ENCODE peak calls at places on chromosomes 1 and 21, in ten cellular contexts. Y is choroid plexus epithelial cell; U is Ammon's horn; B is AG04450; T is left colon; R is NCI-H1092; G is H9; H is lower lobe of right lung; J is Right ventricle myocardium superior; P is activated T-cell treated with anti-CD3 and anti-CD28 coated beads, Interleukin-2, amount 50 U/mL, for 24 hours. D is an unnamed sample.

GRCh38 chr1:35838693-35839245 is 31.0 kb downstream of the AGO4 start:
- DNase-seq in Y (peak; percentile 18), U (no peak), B (no peak), T (no peak), R (no peak), G (no peak), H (no peak), J (no peak), P (no peak), D (no peak)

GRCh38 chr1:185046639-185047038 is 1.3 kb downstream of the RNF2 start:
- DNase-seq in Y (no peak), U (no peak), B (no peak), T (no peak), R (no peak), G (no peak), H (no peak), J (no peak), P (no peak), D (no peak)

GRCh38 chr1:42962641-42963377 is 4.1 kb upstream of the SLC2A1 start:
- DNase-seq in Y (no peak), U (no peak), B (no peak), T (peak; percentile 67), R (peak; percentile 41), G (peak; percentile 96), H (no peak), J (no peak), P (no peak), D (no peak)

GRCh38 chr1:32494196-32494595 is 29.3 kb downstream of the ZBTB8B start:
- DNase-seq in Y (peak; percentile 34), U (no peak), B (no peak), T (no peak), R (no peak), G (no peak), H (no peak), J (no peak), P (no peak), D (no peak)

GRCh38 chr1:232891656-232892317 is 58.6 kb upstream of the NTPCR start:
- DNase-seq in Y (peak; percentile 69), U (no peak), B (no peak), T (no peak), R (no peak), G (no peak), H (no peak), J (no peak), P (no peak), D (no peak)

GRCh38 chr1:151715726-151716404 is 738 bp downstream of the CELF3 start:
- DNase-seq in Y (no peak), U (no peak), B (no peak), T (no peak), R (peak; percentile 74), G (peak; percentile 78), H (no peak), J (no peak), P (no peak), D (no peak)

GRCh38 chr1:153513666-153514065 is 22.1 kb downstream of the S100A6 start:
- DNase-seq in Y (no peak), U (no peak), B (no peak), T (no peak), R (no peak), G (no peak), H (no peak), J (no peak), P (no peak), D (no peak)

GRCh38 chr1:243483084-243483845 is 227.4 kb downstream of the SDCCAG8 start:
- DNase-seq in Y (no peak), U (no peak), B (no peak), T (no peak), R (no peak), G (peak; percentile 72), H (no peak), J (no peak), P (peak; percentile 46), D (no peak)

GRCh38 chr1:2050793-2051682 is 827 bp downstream of the PRKCZ start:
- DNase-seq in Y (no peak), U (no peak), B (no peak), T (no peak), R (no peak), G (no peak), H (no peak), J (no peak), P (no peak), D (no peak)

GRCh38 chr1:60825593-60825992 is 256.8 kb upstream of the NFIA start:
- DNase-seq in Y (no peak), U (no peak), B (no peak), T (peak; percentile 37), R (no peak), G (peak; percentile 31), H (no peak), J (no peak), P (no peak), D (no peak)

GRCh38 chr1:32464191-32464715 is 619 bp upstream of the ZBTB8B start:
- DNase-seq in Y (peak; percentile 23), U (peak; percentile 14), B (no peak), T (no peak), R (peak; percentile 59), G (peak; percentile 36), H (no peak), J (no peak), P (peak; percentile 29), D (no peak)

GRCh38 chr21:32955307-32955937 is 70.3 kb upstream of the OLIG2 start:
- DNase-seq in Y (no peak), U (peak; percentile 54), B (no peak), T (no peak), R (no peak), G (no peak), H (no peak), J (no peak), P (no peak), D (no peak)

GRCh38 chr1:39378377-39378776 is 113.1 kb upstream of the BMP8A start:
- DNase-seq in Y (no peak), U (no peak), B (no peak), T (peak; percentile 44), R (no peak), G (peak; percentile 51), H (no peak), J (no peak), P (no peak), D (no peak)

GRCh38 chr1:31239653-31240241 is at the start of gene NKAIN1:
- DNase-seq in Y (no peak), U (peak; percentile 45), B (no peak), T (no peak), R (peak; percentile 39), G (peak; percentile 69), H (no peak), J (no peak), P (no peak), D (no peak)

GRCh38 chr1:192615055-192615454 is 20.9 kb upstream of the RGS13 start:
- DNase-seq in Y (no peak), U (no peak), B (no peak), T (no peak), R (no peak), G (no peak), H (no peak), J (no peak), P (no peak), D (no peak)

GRCh38 chr1:175129997-175130648 is 62.5 kb downstream of the KIAA0040 start:
- DNase-seq in Y (peak; percentile 48), U (peak; percentile 25), B (no peak), T (no peak), R (no peak), G (peak; percentile 56), H (no peak), J (no peak), P (no peak), D (no peak)

GRCh38 chr1:172654535-172654934 is 4.4 kb upstream of the FASLG start:
- DNase-seq in Y (peak; percentile 68), U (no peak), B (peak; percentile 24), T (no peak), R (no peak), G (no peak), H (no peak), J (no peak), P (no peak), D (peak; percentile 18)

GRCh38 chr1:56183151-56183550 is 396.2 kb downstream of the PLPP3 start:
- DNase-seq in Y (no peak), U (no peak), B (no peak), T (no peak), R (no peak), G (no peak), H (no peak), J (no peak), P (no peak), D (no peak)

GRCh38 chr1:90730247-90731022 is 13.3 kb upstream of the BARHL2 start:
- DNase-seq in Y (peak; percentile 24), U (no peak), B (no peak), T (no peak), R (no peak), G (peak; percentile 36), H (no peak), J (no peak), P (no peak), D (no peak)

GRCh38 chr1:16181887-16182719 is 26.2 kb upstream of the EPHA2 start:
- DNase-seq in Y (peak; percentile 95), U (no peak), B (peak; percentile 73), T (peak; percentile 89), R (no peak), G (peak; percentile 93), H (peak; percentile 86), J (peak; percentile 87), P (no peak), D (peak; percentile 81)

D was measured in T1000.